ENCODE peak calls at places on chromosomes 2 and 18, in seven cellular contexts. E, N, S, R, Y, F and K are unnamed samples.

GRCh38 chr2:156986339-156986988 is 271.0 kb upstream of the GALNT5 start:
- DNase-seq in S (no peak), E (no peak), R (no peak), F (no peak), Y (no peak), N (no peak), K (no peak)

GRCh38 chr18:21305621-21306020 is 63.6 kb downstream of the GREB1L start:
- DNase-seq in R (no peak), F (no peak), Y (no peak), S (no peak), N (no peak), E (no peak), K (no peak)

GRCh38 chr2:45194611-45195010 is 185.4 kb upstream of the SIX2 start:
- DNase-seq in S (no peak), Y (no peak), E (no peak), F (no peak), N (no peak), R (no peak), K (no peak)

GRCh38 chr2:20618468-20618885 is 32.4 kb downstream of the HS1BP3 start:
- DNase-seq in F (no peak), S (no peak), Y (no peak), N (no peak), E (no peak), R (peak; percentile 30), K (no peak)

GRCh38 chr2:235793163-235793752 is 299.4 kb downstream of the AGAP1 start:
- DNase-seq in F (peak; percentile 38), E (no peak), Y (peak; percentile 22), R (no peak), S (no peak), N (no peak), K (no peak)

GRCh38 chr2:169928463-169928864 is 101.2 kb downstream of the UBR3 start:
- DNase-seq in R (no peak), F (peak; percentile 77), S (peak; percentile 29), E (peak; percentile 9), Y (no peak), N (no peak), K (peak; percentile 22)

GRCh38 chr2:10144771-10145518 is 22.4 kb downstream of the RRM2 start:
- DNase-seq in N (no peak), F (no peak), S (no peak), E (no peak), R (peak; percentile 75), Y (no peak), K (no peak)

GRCh38 chr18:62766266-62766665 is 50.9 kb downstream of the PHLPP1 start:
- DNase-seq in F (no peak), S (no peak), Y (no peak), R (no peak), N (no peak), E (no peak), K (no peak)

GRCh38 chr2:3403587-3404334 is 24.3 kb downstream of the TRAPPC12 start:
- DNase-seq in S (no peak), F (no peak), E (no peak), Y (no peak), R (no peak), N (peak; percentile 6), K (no peak)

GRCh38 chr18:29271496-29271895 is 1094.6 kb upstream of the CDH2 start:
- DNase-seq in S (peak; percentile 46), E (peak; percentile 0), F (peak; percentile 65), R (no peak), N (no peak), Y (no peak), K (no peak)

GRCh38 chr2:151928380-151928779 is 100.2 kb upstream of the ARL5A start:
- DNase-seq in N (peak; percentile 31), R (no peak), S (no peak), F (peak; percentile 2), Y (no peak), E (no peak), K (no peak)

GRCh38 chr2:102473020-102473419 is at the start of gene SLC9A4:
- DNase-seq in R (no peak), Y (peak; percentile 49), E (peak; percentile 45), S (peak; percentile 9), N (peak; percentile 35), F (peak; percentile 67), K (no peak)

GRCh38 chr2:46490521-46491141 is 11.3 kb downstream of the TMEM247 start:
- DNase-seq in Y (no peak), S (peak; percentile 25), R (peak; percentile 66), N (peak; percentile 38), E (no peak), F (no peak), K (no peak)

GRCh38 chr2:200603972-200604371 is 18.2 kb downstream of the AOX1 start:
- DNase-seq in E (peak; percentile 31), N (no peak), S (peak; percentile 71), Y (no peak), F (peak; percentile 91), R (no peak), K (no peak)

GRCh38 chr2:172445851-172446250 is 18.5 kb downstream of the ITGA6 start:
- DNase-seq in Y (no peak), N (no peak), R (no peak), E (no peak), F (no peak), S (no peak), K (no peak)

GRCh38 chr2:70009776-70010175 is 48.3 kb upstream of the ASPRV1 start:
- DNase-seq in E (no peak), F (no peak), Y (no peak), N (no peak), R (no peak), S (no peak), K (no peak)

GRCh38 chr2:188665196-188665595 is 309.0 kb upstream of the COL3A1 start:
- DNase-seq in Y (no peak), R (no peak), S (peak; percentile 77), F (peak; percentile 84), N (no peak), E (peak; percentile 37), K (no peak)

GRCh38 chr18:22034276-22034675 is 135.1 kb upstream of the GATA6 start:
- DNase-seq in S (peak; percentile 20), F (no peak), N (no peak), Y (no peak), R (no peak), E (no peak), K (no peak)

GRCh38 chr2:211055438-211055837 is 499.0 kb downstream of the CPS1 start:
- DNase-seq in S (no peak), Y (peak; percentile 39), N (no peak), F (peak; percentile 33), R (no peak), E (no peak), K (no peak)

GRCh38 chr18:13809025-13809384 is 14.9 kb upstream of the MC5R start:
- DNase-seq in R (no peak), F (no peak), N (peak; percentile 31), S (no peak), Y (no peak), E (no peak), K (no peak)

GRCh38 chr2:55862269-55862668 is 61.3 kb downstream of the EFEMP1 start:
- DNase-seq in Y (no peak), S (peak; percentile 97), F (peak; percentile 100), E (peak; percentile 91), N (peak; percentile 58), R (no peak), K (peak; percentile 98)

GRCh38 chr18:25896178-25896780 is 194.1 kb downstream of the SS18 start:
- DNase-seq in R (no peak), F (peak; percentile 62), N (no peak), S (peak; percentile 30), Y (peak; percentile 47), E (peak; percentile 41), K (peak; percentile 31)

GRCh38 chr2:46818141-46818552 is 97.5 kb downstream of the MCFD2 start:
- DNase-seq in R (peak; percentile 54), N (peak; percentile 86), Y (no peak), E (no peak), F (no peak), S (no peak), K (no peak)

GRCh38 chr2:144501118-144501517 is 18.8 kb downstream of the ZEB2 start:
- DNase-seq in E (no peak), Y (no peak), F (peak; percentile 56), S (no peak), N (no peak), R (no peak), K (no peak)

GRCh38 chr18:40055262-40055661 is 1899.8 kb upstream of the PIK3C3 start:
- DNase-seq in R (no peak), S (peak; percentile 2), E (no peak), N (no peak), Y (no peak), F (no peak), K (no peak)

GRCh38 chr2:63819765-63820717 is 21.7 kb upstream of the UGP2 start:
- DNase-seq in E (no peak), R (no peak), N (peak; percentile 75), F (peak; percentile 47), Y (no peak), S (no peak), K (no peak)

GRCh38 chr2:226796840-226797288 is 2.8 kb downstream of the IRS1 start:
- DNase-seq in S (no peak), F (peak; percentile 53), R (peak; percentile 47), E (no peak), Y (peak; percentile 48), N (peak; percentile 27), K (no peak)
- TF ChIP-seq CTCF in S (no peak), F (peak; percentile 74), R (peak; percentile 56), E (peak; percentile 68), Y (peak; percentile 28), N (no peak), K (peak; percentile 75)

DNA sequence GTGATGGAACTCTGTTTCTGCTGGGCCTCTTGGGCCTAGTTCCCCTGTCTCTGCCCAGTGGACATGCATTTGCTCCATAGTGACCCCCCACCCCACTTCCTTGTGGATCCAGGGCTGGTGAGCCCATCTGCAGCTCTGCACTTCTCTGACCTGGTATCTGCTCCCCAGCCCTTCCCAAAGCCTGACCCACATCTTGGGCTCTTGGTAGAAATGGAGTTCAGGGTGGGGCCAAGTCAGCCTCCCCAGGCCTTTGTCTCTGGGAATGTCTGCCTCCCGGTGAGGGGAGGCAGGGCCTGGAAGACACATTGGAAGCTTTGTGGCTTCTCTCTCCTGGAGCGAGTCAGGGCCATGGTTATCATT is 6.3 kb upstream of the TRAF3IP1 start:
- DNase-seq in R (no peak), N (no peak), F (no peak), Y (no peak), E (no peak), S (no peak), K (no peak)
- TF ChIP-seq CTCF in R (no peak), N (no peak), F (no peak), Y (no peak), E (no peak), S (no peak), K (no peak)

DNA sequence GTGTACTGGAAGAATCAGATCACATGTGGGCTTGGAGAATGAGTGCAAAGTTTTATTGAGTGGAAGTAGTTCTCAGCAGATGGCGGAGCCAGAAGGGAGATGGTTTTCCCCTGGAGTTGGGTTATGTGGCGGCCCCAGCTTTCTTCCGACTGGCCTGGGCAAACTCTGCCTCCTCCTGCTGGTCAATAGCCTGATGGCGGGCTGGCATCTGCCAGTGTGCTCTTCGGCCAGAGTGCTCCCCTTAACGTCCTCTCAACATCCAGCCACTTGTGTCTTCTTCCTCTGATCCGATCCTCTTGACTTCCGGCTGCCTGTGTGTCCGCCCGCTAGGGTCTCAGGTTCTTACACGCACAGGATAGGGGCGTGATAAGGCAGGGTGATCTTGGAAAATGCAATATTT is 741.3 kb downstream of the RNF144A start:
- DNase-seq in R (no peak), Y (no peak), E (no peak), S (no peak), F (no peak), N (no peak), K (no peak)
- TF ChIP-seq CTCF in R (no peak), Y (no peak), E (peak; percentile 6), S (no peak), F (no peak), N (no peak), K (no peak)

GRCh38 chr18:70936160-70936559 is 647.3 kb downstream of the SOCS6 start:
- DNase-seq in F (no peak), N (no peak), S (no peak), R (no peak), Y (no peak), E (no peak), K (no peak)

GRCh38 chr18:70931942-70932814 is 643.3 kb downstream of the SOCS6 start:
- DNase-seq in Y (no peak), E (peak; percentile 10), S (peak; percentile 6), N (no peak), F (peak; percentile 73), R (no peak), K (no peak)
- TF ChIP-seq CTCF in Y (peak; percentile 56), E (peak; percentile 36), S (peak; percentile 62), N (no peak), F (peak; percentile 57), R (peak; percentile 63), K (peak; percentile 18)